ENCODE peak calls at places on chromosomes 11 and 22, in ten cellular contexts. One of them, this sample, is unnamed.

GRCh38 chr22:48348855-48349254 is 1478.8 kb downstream of the BRD1 start:
- DNase-seq in SK-N-SH: no peak
- DNase-seq in MG63: no peak
- DNase-seq in mucosa of descending colon: no peak
- DNase-seq in colonic mucosa: no peak
- DNase-seq in CD8-positive, alpha-beta memory T cell: no peak
- DNase-seq in naive thymus-derived CD4-positive, alpha-beta T cell: no peak
- DNase-seq in left lung: no peak
- DNase-seq in neural progenitor cell: no peak
- DNase-seq in pancreas: no peak
- DNase-seq in this sample: no peak

GRCh38 chr11:46889689-46890475 is 28.5 kb downstream of the LRP4 start:
- DNase-seq in MG63: peak; percentile 28
- DNase-seq in SK-N-SH: peak; percentile 80
- DNase-seq in left lung: no peak
- DNase-seq in pancreas: peak; percentile 57
- DNase-seq in CD8-positive, alpha-beta memory T cell: peak; percentile 55
- DNase-seq in naive thymus-derived CD4-positive, alpha-beta T cell: peak; percentile 72
- DNase-seq in mucosa of descending colon: peak; percentile 94
- DNase-seq in neural progenitor cell: peak; percentile 82
- DNase-seq in colonic mucosa: peak; percentile 83
- DNase-seq in this sample: peak; percentile 81

GRCh38 chr11:72776844-72777754 is 16.7 kb downstream of the STARD10 start:
- DNase-seq in naive thymus-derived CD4-positive, alpha-beta T cell: no peak
- DNase-seq in mucosa of descending colon: peak; percentile 46
- DNase-seq in left lung: peak; percentile 82
- DNase-seq in colonic mucosa: peak; percentile 49
- DNase-seq in neural progenitor cell: no peak
- DNase-seq in CD8-positive, alpha-beta memory T cell: no peak
- DNase-seq in pancreas: peak; percentile 84
- DNase-seq in SK-N-SH: no peak
- DNase-seq in MG63: no peak
- DNase-seq in this sample: no peak

GRCh38 chr11:102587722-102588121 is 37.4 kb downstream of the MMP20 start:
- DNase-seq in naive thymus-derived CD4-positive, alpha-beta T cell: no peak
- DNase-seq in SK-N-SH: no peak
- DNase-seq in mucosa of descending colon: no peak
- DNase-seq in left lung: no peak
- DNase-seq in pancreas: no peak
- DNase-seq in colonic mucosa: no peak
- DNase-seq in neural progenitor cell: no peak
- DNase-seq in CD8-positive, alpha-beta memory T cell: no peak
- DNase-seq in MG63: no peak
- DNase-seq in this sample: no peak

GRCh38 chr11:125550780-125551179 is 18.5 kb upstream of the EI24 start:
- DNase-seq in colonic mucosa: no peak
- DNase-seq in left lung: no peak
- DNase-seq in SK-N-SH: no peak
- DNase-seq in naive thymus-derived CD4-positive, alpha-beta T cell: no peak
- DNase-seq in neural progenitor cell: no peak
- DNase-seq in mucosa of descending colon: no peak
- DNase-seq in pancreas: no peak
- DNase-seq in MG63: no peak
- DNase-seq in CD8-positive, alpha-beta memory T cell: no peak
- DNase-seq in this sample: no peak

GRCh38 chr11:126318642-126319373 is 14.9 kb downstream of the DCPS start:
- DNase-seq in MG63: peak; percentile 88
- DNase-seq in naive thymus-derived CD4-positive, alpha-beta T cell: no peak
- DNase-seq in mucosa of descending colon: peak; percentile 43
- DNase-seq in CD8-positive, alpha-beta memory T cell: no peak
- DNase-seq in left lung: no peak
- DNase-seq in colonic mucosa: no peak
- DNase-seq in pancreas: no peak
- DNase-seq in neural progenitor cell: no peak
- DNase-seq in SK-N-SH: peak; percentile 46
- DNase-seq in this sample: peak; percentile 80

GRCh38 chr22:25582946-25583345 is 18.5 kb downstream of the GRK3 start:
- DNase-seq in colonic mucosa: no peak
- DNase-seq in naive thymus-derived CD4-positive, alpha-beta T cell: no peak
- DNase-seq in neural progenitor cell: no peak
- DNase-seq in pancreas: no peak
- DNase-seq in mucosa of descending colon: no peak
- DNase-seq in left lung: no peak
- DNase-seq in SK-N-SH: no peak
- DNase-seq in MG63: peak; percentile 2
- DNase-seq in CD8-positive, alpha-beta memory T cell: no peak
- DNase-seq in this sample: no peak

GRCh38 chr22:22487869-22488597 is 20.5 kb downstream of the ZNF280B start:
- DNase-seq in CD8-positive, alpha-beta memory T cell: no peak
- DNase-seq in pancreas: no peak
- DNase-seq in SK-N-SH: no peak
- DNase-seq in naive thymus-derived CD4-positive, alpha-beta T cell: no peak
- DNase-seq in colonic mucosa: no peak
- DNase-seq in MG63: no peak
- DNase-seq in mucosa of descending colon: no peak
- DNase-seq in neural progenitor cell: no peak
- DNase-seq in left lung: no peak
- DNase-seq in this sample: no peak

GRCh38 chr11:130774703-130775102 is 141.6 kb downstream of the SNX19 start:
- DNase-seq in MG63: no peak
- DNase-seq in pancreas: no peak
- DNase-seq in mucosa of descending colon: no peak
- DNase-seq in neural progenitor cell: no peak
- DNase-seq in SK-N-SH: no peak
- DNase-seq in naive thymus-derived CD4-positive, alpha-beta T cell: no peak
- DNase-seq in colonic mucosa: peak; percentile 41
- DNase-seq in CD8-positive, alpha-beta memory T cell: no peak
- DNase-seq in left lung: no peak
- DNase-seq in this sample: no peak

GRCh38 chr11:57787920-57788716 is 26.5 kb downstream of the CTNND1 start:
- DNase-seq in mucosa of descending colon: no peak
- DNase-seq in MG63: no peak
- DNase-seq in neural progenitor cell: peak; percentile 36
- DNase-seq in colonic mucosa: no peak
- DNase-seq in left lung: no peak
- DNase-seq in CD8-positive, alpha-beta memory T cell: no peak
- DNase-seq in naive thymus-derived CD4-positive, alpha-beta T cell: no peak
- DNase-seq in pancreas: no peak
- DNase-seq in SK-N-SH: no peak
- DNase-seq in this sample: no peak

GRCh38 chr11:94128171-94128745 is 383 bp upstream of the PANX1 start:
- DNase-seq in SK-N-SH: peak; percentile 58
- DNase-seq in left lung: peak; percentile 69
- DNase-seq in neural progenitor cell: no peak
- DNase-seq in colonic mucosa: no peak
- DNase-seq in naive thymus-derived CD4-positive, alpha-beta T cell: no peak
- DNase-seq in pancreas: peak; percentile 13
- DNase-seq in MG63: peak; percentile 38
- DNase-seq in mucosa of descending colon: no peak
- DNase-seq in CD8-positive, alpha-beta memory T cell: no peak
- DNase-seq in this sample: peak; percentile 74

GRCh38 chr11:69832561-69833413 is 13.6 kb upstream of the FGF3 start:
- DNase-seq in SK-N-SH: peak; percentile 26
- DNase-seq in mucosa of descending colon: no peak
- DNase-seq in colonic mucosa: no peak
- DNase-seq in naive thymus-derived CD4-positive, alpha-beta T cell: no peak
- DNase-seq in neural progenitor cell: peak; percentile 71
- DNase-seq in left lung: no peak
- DNase-seq in pancreas: no peak
- DNase-seq in MG63: no peak
- DNase-seq in CD8-positive, alpha-beta memory T cell: no peak
- DNase-seq in this sample: peak; percentile 57

GRCh38 chr11:128517457-128518230 is 69.7 kb downstream of the ETS1 start:
- DNase-seq in neural progenitor cell: no peak
- DNase-seq in naive thymus-derived CD4-positive, alpha-beta T cell: no peak
- DNase-seq in CD8-positive, alpha-beta memory T cell: no peak
- DNase-seq in MG63: peak; percentile 25
- DNase-seq in colonic mucosa: no peak
- DNase-seq in SK-N-SH: no peak
- DNase-seq in pancreas: no peak
- DNase-seq in mucosa of descending colon: no peak
- DNase-seq in left lung: no peak
- DNase-seq in this sample: no peak
- H3K36me3 ChIP-seq in neural progenitor cell: no peaks in the 10 kb centered on the region
- H3K36me3 ChIP-seq in naive thymus-derived CD4-positive, alpha-beta T cell: peaks cover 43% of the 10 kb centered on the region
- H3K36me3 ChIP-seq in CD8-positive, alpha-beta memory T cell: peaks cover 48% of the 10 kb centered on the region
- H3K36me3 ChIP-seq in MG63: peaks cover 51% of the 10 kb centered on the region
- H3K36me3 ChIP-seq in colonic mucosa: no peaks in the 10 kb centered on the region
- H3K36me3 ChIP-seq in SK-N-SH: peaks cover 18% of the 10 kb centered on the region
- H3K36me3 ChIP-seq in pancreas: no peaks in the 10 kb centered on the region
- H3K36me3 ChIP-seq in mucosa of descending colon: no peaks in the 10 kb centered on the region
- H3K36me3 ChIP-seq in left lung: no peaks in the 10 kb centered on the region
- H3K36me3 ChIP-seq in this sample: peaks cover 2% of the 10 kb centered on the region

GRCh38 chr11:65569164-65569972 is 909 bp upstream of the ZNRD2 start:
- DNase-seq in pancreas: no peak
- DNase-seq in left lung: no peak
- DNase-seq in MG63: no peak
- DNase-seq in mucosa of descending colon: no peak
- DNase-seq in CD8-positive, alpha-beta memory T cell: no peak
- DNase-seq in colonic mucosa: no peak
- DNase-seq in naive thymus-derived CD4-positive, alpha-beta T cell: no peak
- DNase-seq in SK-N-SH: no peak
- DNase-seq in neural progenitor cell: no peak
- DNase-seq in this sample: no peak

GRCh38 chr11:65571940-65572339 is 398 bp upstream of the FAM89B start:
- DNase-seq in CD8-positive, alpha-beta memory T cell: no peak
- DNase-seq in neural progenitor cell: peak; percentile 86
- DNase-seq in SK-N-SH: no peak
- DNase-seq in MG63: no peak
- DNase-seq in colonic mucosa: no peak
- DNase-seq in left lung: no peak
- DNase-seq in pancreas: no peak
- DNase-seq in mucosa of descending colon: no peak
- DNase-seq in naive thymus-derived CD4-positive, alpha-beta T cell: no peak
- DNase-seq in this sample: no peak

GRCh38 chr11:65569973-65570918 is at the start of gene ZNRD2:
- DNase-seq in naive thymus-derived CD4-positive, alpha-beta T cell: peak; percentile 99
- DNase-seq in neural progenitor cell: peak; percentile 99
- DNase-seq in CD8-positive, alpha-beta memory T cell: peak; percentile 98
- DNase-seq in mucosa of descending colon: peak; percentile 97
- DNase-seq in left lung: peak; percentile 99
- DNase-seq in colonic mucosa: peak; percentile 97
- DNase-seq in pancreas: peak; percentile 97
- DNase-seq in SK-N-SH: peak; percentile 95
- DNase-seq in MG63: peak; percentile 100
- DNase-seq in this sample: peak; percentile 100

GRCh38 chr11:65572356-65573043 is at the start of gene FAM89B:
- DNase-seq in pancreas: peak; percentile 89
- DNase-seq in mucosa of descending colon: peak; percentile 96
- DNase-seq in left lung: peak; percentile 99
- DNase-seq in SK-N-SH: peak; percentile 89
- DNase-seq in colonic mucosa: peak; percentile 97
- DNase-seq in MG63: peak; percentile 91
- DNase-seq in CD8-positive, alpha-beta memory T cell: peak; percentile 81
- DNase-seq in naive thymus-derived CD4-positive, alpha-beta T cell: peak; percentile 86
- DNase-seq in neural progenitor cell: peak; percentile 91
- DNase-seq in this sample: peak; percentile 97

DNA sequence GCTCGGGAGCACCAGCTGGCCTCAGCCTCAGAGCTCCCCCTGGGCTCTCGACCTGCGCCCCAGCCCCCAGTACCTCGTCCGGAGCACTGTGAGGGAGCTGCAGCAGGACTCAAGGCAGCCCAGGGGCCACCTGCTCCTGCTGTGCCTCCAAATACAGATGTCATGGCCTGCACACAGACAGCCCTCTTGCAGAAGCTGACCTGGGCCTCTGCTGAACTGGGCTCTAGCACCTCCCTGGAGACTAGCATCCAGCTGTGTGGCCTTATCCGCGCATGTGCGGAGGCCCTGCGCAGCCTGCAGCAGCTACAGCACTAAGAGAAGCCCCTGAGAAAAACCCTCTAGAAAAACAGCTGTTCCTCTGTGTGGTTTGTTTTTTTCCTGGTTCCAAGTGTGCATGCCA is 918 bp upstream of the FAM89B start:
- DNase-seq in SK-N-SH: no peak
- DNase-seq in pancreas: peak; percentile 65
- DNase-seq in neural progenitor cell: no peak
- DNase-seq in mucosa of descending colon: no peak
- DNase-seq in MG63: no peak
- DNase-seq in naive thymus-derived CD4-positive, alpha-beta T cell: no peak
- DNase-seq in left lung: no peak
- DNase-seq in colonic mucosa: no peak
- DNase-seq in CD8-positive, alpha-beta memory T cell: no peak
- DNase-seq in this sample: peak; percentile 66
- H3K36me3 ChIP-seq in SK-N-SH: peaks cover 11% of the 10 kb centered on the region
- H3K36me3 ChIP-seq in pancreas: no peaks in the 10 kb centered on the region
- H3K36me3 ChIP-seq in neural progenitor cell: no peaks in the 10 kb centered on the region
- H3K36me3 ChIP-seq in mucosa of descending colon: no peaks in the 10 kb centered on the region
- H3K36me3 ChIP-seq in MG63: peaks cover 16% of the 10 kb centered on the region
- H3K36me3 ChIP-seq in naive thymus-derived CD4-positive, alpha-beta T cell: no peaks in the 10 kb centered on the region
- H3K36me3 ChIP-seq in left lung: no peaks in the 10 kb centered on the region
- H3K36me3 ChIP-seq in colonic mucosa: no peaks in the 10 kb centered on the region
- H3K36me3 ChIP-seq in CD8-positive, alpha-beta memory T cell: no peaks in the 10 kb centered on the region
- H3K36me3 ChIP-seq in this sample: no peaks in the 10 kb centered on the region

DNA sequence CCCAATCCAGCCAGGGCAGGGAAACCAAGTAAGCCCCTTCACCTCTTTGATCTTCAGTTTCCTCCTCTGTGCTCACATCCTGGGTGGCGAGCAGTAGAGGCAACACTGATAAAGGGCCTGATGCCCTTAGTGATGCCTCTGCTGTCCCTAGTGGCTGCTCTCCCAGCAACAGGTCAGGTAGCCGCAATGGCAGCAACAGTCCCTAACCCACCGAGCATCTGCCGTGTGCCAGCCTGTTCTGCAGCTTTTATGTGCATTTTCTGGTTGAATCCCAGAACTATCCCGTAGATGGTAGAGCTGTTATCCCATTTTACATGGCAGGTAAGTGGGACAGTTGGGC is 5.2 kb downstream of the SCYL1 start:
- DNase-seq in CD8-positive, alpha-beta memory T cell: no peak
- DNase-seq in left lung: no peak
- DNase-seq in colonic mucosa: no peak
- DNase-seq in mucosa of descending colon: no peak
- DNase-seq in MG63: no peak
- DNase-seq in SK-N-SH: peak; percentile 34
- DNase-seq in pancreas: no peak
- DNase-seq in neural progenitor cell: no peak
- DNase-seq in naive thymus-derived CD4-positive, alpha-beta T cell: no peak
- DNase-seq in this sample: no peak
- H3K36me3 ChIP-seq in CD8-positive, alpha-beta memory T cell: peaks cover 36% of the 10 kb centered on the region
- H3K36me3 ChIP-seq in left lung: no peaks in the 10 kb centered on the region
- H3K36me3 ChIP-seq in colonic mucosa: peaks cover 18% of the 10 kb centered on the region
- H3K36me3 ChIP-seq in mucosa of descending colon: peaks cover 12% of the 10 kb centered on the region
- H3K36me3 ChIP-seq in MG63: peaks cover 72% of the 10 kb centered on the region
- H3K36me3 ChIP-seq in SK-N-SH: peaks cover 20% of the 10 kb centered on the region
- H3K36me3 ChIP-seq in pancreas: peaks cover 26% of the 10 kb centered on the region
- H3K36me3 ChIP-seq in neural progenitor cell: no peaks in the 10 kb centered on the region
- H3K36me3 ChIP-seq in naive thymus-derived CD4-positive, alpha-beta T cell: peaks cover 15% of the 10 kb centered on the region
- H3K36me3 ChIP-seq in this sample: peaks cover 49% of the 10 kb centered on the region

DNA sequence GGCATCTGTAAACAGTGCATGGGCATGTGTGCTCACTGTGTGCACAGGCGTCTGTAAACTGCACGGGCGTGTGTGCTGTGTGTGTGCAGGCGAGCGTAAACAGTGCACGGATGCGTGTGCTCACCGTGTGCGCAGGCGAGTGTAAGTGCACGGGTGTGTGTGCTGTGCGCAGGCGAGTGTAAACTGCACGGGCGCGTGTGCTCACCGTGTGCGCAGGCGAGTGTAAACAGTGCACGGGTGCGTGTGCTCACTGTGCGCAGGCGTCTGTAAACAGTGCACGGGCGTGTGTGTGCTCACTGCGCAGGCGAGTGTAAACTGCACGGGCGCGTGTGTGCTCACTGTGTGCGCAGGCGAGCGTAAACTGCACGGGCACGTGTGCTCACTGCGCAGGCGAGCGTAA is 22.4 kb downstream of the RNH1 start:
- DNase-seq in mucosa of descending colon: no peak
- DNase-seq in MG63: no peak
- DNase-seq in CD8-positive, alpha-beta memory T cell: no peak
- DNase-seq in neural progenitor cell: no peak
- DNase-seq in naive thymus-derived CD4-positive, alpha-beta T cell: no peak
- DNase-seq in colonic mucosa: no peak
- DNase-seq in pancreas: no peak
- DNase-seq in left lung: no peak
- DNase-seq in SK-N-SH: no peak
- DNase-seq in this sample: no peak
- H3K36me3 ChIP-seq in mucosa of descending colon: no peaks in the 10 kb centered on the region
- H3K36me3 ChIP-seq in MG63: no peaks in the 10 kb centered on the region
- H3K36me3 ChIP-seq in CD8-positive, alpha-beta memory T cell: no peaks in the 10 kb centered on the region
- H3K36me3 ChIP-seq in neural progenitor cell: no peaks in the 10 kb centered on the region
- H3K36me3 ChIP-seq in naive thymus-derived CD4-positive, alpha-beta T cell: no peaks in the 10 kb centered on the region
- H3K36me3 ChIP-seq in colonic mucosa: no peaks in the 10 kb centered on the region
- H3K36me3 ChIP-seq in pancreas: no peaks in the 10 kb centered on the region
- H3K36me3 ChIP-seq in left lung: no peaks in the 10 kb centered on the region
- H3K36me3 ChIP-seq in SK-N-SH: no peaks in the 10 kb centered on the region
- H3K36me3 ChIP-seq in this sample: no peaks in the 10 kb centered on the region